ENCODE peak calls at places on chromosomes 1 and 21, in nine cellular contexts. Y is bronchial epithelial cell, C is GM12865, B is mammary epithelial cell, X is heart left ventricle, O is coronary artery, F is cardiac muscle cell, P is upper lobe of right lung, N is RWPE1. V is an unnamed sample.

GRCh38 chr1:8303141-8303540 is 14.8 kb upstream of the SLC45A1 start:
- DNase-seq in Y (peak), C (no peak), B (no peak), X (no peak), O (no peak), F (no peak), P (no peak), N (no peak), V (no peak)

GRCh38 chr1:81802601-81803422 is 2.1 kb downstream of the ADGRL2 start:
- DNase-seq in Y (peak), C (peak), B (peak), X (peak), O (peak), F (peak), P (peak), N (peak), V (no peak)

GRCh38 chr1:209268479-209268878 is 315.0 kb upstream of the CAMK1G start:
- DNase-seq in Y (no peak), C (no peak), B (no peak), X (no peak), O (no peak), F (no peak), P (no peak), N (no peak), V (no peak)

GRCh38 chr21:34242973-34243372 is 120.8 kb upstream of the KCNE2 start:
- DNase-seq in Y (no peak), C (no peak), B (no peak), X (no peak), O (no peak), F (no peak), P (no peak), N (no peak), V (no peak)

GRCh38 chr1:56915960-56916359 is 49.9 kb downstream of the C8B start:
- DNase-seq in Y (peak), C (no peak), B (no peak), X (peak), O (no peak), F (no peak), P (peak), N (no peak), V (no peak)

GRCh38 chr1:58017641-58018040 is 528.9 kb downstream of the OMA1 start:
- DNase-seq in Y (no peak), C (no peak), B (no peak), X (no peak), O (no peak), F (no peak), P (no peak), N (no peak), V (no peak)

GRCh38 chr1:60430375-60430774 is 356.8 kb upstream of the C1orf87 start:
- DNase-seq in Y (no peak), C (no peak), B (no peak), X (no peak), O (no peak), F (no peak), P (no peak), N (no peak), V (no peak)

GRCh38 chr21:15005391-15005790 is 59.4 kb downstream of the NRIP1 start:
- DNase-seq in Y (no peak), C (no peak), B (no peak), X (no peak), O (no peak), F (peak), P (no peak), N (no peak), V (no peak)

GRCh38 chr1:163661386-163661785 is 339.6 kb downstream of the NUF2 start:
- DNase-seq in Y (no peak), C (no peak), B (no peak), X (no peak), O (no peak), F (no peak), P (no peak), N (no peak), V (no peak)

GRCh38 chr1:89525169-89525855 is 683 bp downstream of the LRRC8B start:
- DNase-seq in Y (no peak), C (peak), B (peak), X (peak), O (peak), F (peak), P (peak), N (no peak), V (no peak)

GRCh38 chr1:24139846-24140425 is 3.0 kb downstream of the IL22RA1 start:
- DNase-seq in Y (no peak), C (no peak), B (no peak), X (no peak), O (no peak), F (no peak), P (peak), N (no peak), V (no peak)

GRCh38 chr1:8152731-8153702 is 126.9 kb upstream of the ERRFI1 start:
- DNase-seq in Y (no peak), C (no peak), B (no peak), X (no peak), O (no peak), F (no peak), P (no peak), N (no peak), V (no peak)

GRCh38 chr1:58823481-58824010 is 39.7 kb upstream of the JUN start:
- DNase-seq in Y (peak), C (no peak), B (peak), X (no peak), O (no peak), F (peak), P (no peak), N (peak), V (no peak)

GRCh38 chr21:31557421-31557955 is 102.0 kb upstream of the SOD1 start:
- DNase-seq in Y (no peak), C (no peak), B (no peak), X (no peak), O (no peak), F (peak), P (peak), N (no peak), V (no peak)

GRCh38 chr1:230127105-230128054 is 60.3 kb downstream of the GALNT2 start:
- DNase-seq in Y (no peak), C (no peak), B (no peak), X (no peak), O (no peak), F (no peak), P (no peak), N (no peak), V (no peak)

GRCh38 chr1:42081475-42081874 is 71.7 kb upstream of the GUCA2B start:
- DNase-seq in Y (no peak), C (no peak), B (no peak), X (no peak), O (no peak), F (no peak), P (no peak), N (no peak), V (no peak)

GRCh38 chr1:192832492-192832891 is 23.7 kb downstream of the RGS2 start:
- DNase-seq in Y (no peak), C (no peak), B (no peak), X (no peak), O (no peak), F (no peak), P (no peak), N (no peak), V (no peak)

GRCh38 chr1:75855010-75855409 is 58.3 kb downstream of the MSH4 start:
- DNase-seq in Y (peak), C (no peak), B (peak), X (no peak), O (no peak), F (no peak), P (no peak), N (peak), V (no peak)

GRCh38 chr1:33180226-33181037 is 1.4 kb downstream of the TRIM62 start:
- DNase-seq in Y (peak), C (peak), B (peak), X (peak), O (peak), F (peak), P (peak), N (peak), V (peak)

GRCh38 chr1:110424699-110425098 is 17.2 kb upstream of the LAMTOR5 start:
- DNase-seq in Y (no peak), C (no peak), B (no peak), X (no peak), O (no peak), F (no peak), P (no peak), N (no peak), V (no peak)

GRCh38 chr21:29431680-29432079 is 133.0 kb downstream of the BACH1 start:
- DNase-seq in Y (no peak), C (no peak), B (no peak), X (no peak), O (no peak), F (no peak), P (no peak), N (no peak), V (no peak)

GRCh38 chr1:66944330-66945274 is 19.8 kb downstream of the MIER1 start:
- DNase-seq in Y (peak), C (no peak), B (peak), X (peak), O (no peak), F (no peak), P (no peak), N (no peak), V (no peak)

GRCh38 chr1:164671597-164672327 is 112.8 kb downstream of the PBX1 start:
- DNase-seq in Y (peak), C (no peak), B (no peak), X (no peak), O (no peak), F (no peak), P (no peak), N (no peak), V (no peak)

GRCh38 chr1:43557744-43558245 is 27.1 kb downstream of the PTPRF start:
- DNase-seq in Y (peak), C (no peak), B (no peak), X (no peak), O (no peak), F (no peak), P (peak), N (peak), V (no peak)

GRCh38 chr1:223006794-223007193 is 136.3 kb downstream of the TLR5 start:
- DNase-seq in Y (no peak), C (no peak), B (no peak), X (no peak), O (no peak), F (no peak), P (no peak), N (no peak), V (no peak)

GRCh38 chr1:63773815-63774616 is at the start of gene ROR1:
- DNase-seq in Y (peak), C (peak), B (peak), X (peak), O (peak), F (peak), P (peak), N (peak), V (peak)

GRCh38 chr1:40032240-40032891 is 8.2 kb upstream of the CAP1 start:
- DNase-seq in Y (peak), C (peak), B (peak), X (no peak), O (no peak), F (peak), P (no peak), N (peak), V (no peak)

GRCh38 chr1:212727386-212728181 is 27.9 kb upstream of the BATF3 start:
- DNase-seq in Y (no peak), C (no peak), B (no peak), X (no peak), O (no peak), F (no peak), P (no peak), N (no peak), V (no peak)

GRCh38 chr1:20165522-20165951 is 20.4 kb upstream of the UBXN10 start:
- DNase-seq in Y (peak), C (peak), B (peak), X (no peak), O (no peak), F (no peak), P (no peak), N (peak), V (no peak)

GRCh38 chr1:220785166-220786056 is 1.3 kb upstream of the MTARC1 start:
- DNase-seq in Y (no peak), C (no peak), B (no peak), X (no peak), O (no peak), F (no peak), P (no peak), N (no peak), V (no peak)

GRCh38 chr1:220787069-220787614 is 429 bp downstream of the MTARC1 start:
- DNase-seq in Y (peak), C (no peak), B (peak), X (no peak), O (no peak), F (no peak), P (peak), N (peak), V (peak)

GRCh38 chr1:220786057-220786336 is 716 bp upstream of the MTARC1 start:
- DNase-seq in Y (no peak), C (no peak), B (no peak), X (no peak), O (no peak), F (no peak), P (peak), N (no peak), V (no peak)

GRCh38 chr1:220788146-220788545 is 1.4 kb downstream of the MTARC1 start:
- DNase-seq in Y (no peak), C (no peak), B (no peak), X (no peak), O (no peak), F (no peak), P (no peak), N (no peak), V (no peak)

GRCh38 chr1:220786337-220787068 is at the start of gene MTARC1:
- DNase-seq in Y (no peak), C (peak), B (no peak), X (peak), O (no peak), F (peak), P (peak), N (peak), V (peak)
- TF ChIP-seq CTCF in Y (no peak), C (peak), B (no peak), X (no peak), O (no peak), F (no peak), P (peak), N (peak), V (no peak)

GRCh38 chr1:248873993-248874671 is 15.2 kb upstream of the ZNF692 start:
- DNase-seq in Y (peak), C (peak), B (peak), X (peak), O (no peak), F (peak), P (peak), N (peak), V (no peak)
- TF ChIP-seq CTCF in Y (no peak), C (no peak), B (no peak), X (no peak), O (no peak), F (no peak), P (no peak), N (no peak), V (no peak)

DNA sequence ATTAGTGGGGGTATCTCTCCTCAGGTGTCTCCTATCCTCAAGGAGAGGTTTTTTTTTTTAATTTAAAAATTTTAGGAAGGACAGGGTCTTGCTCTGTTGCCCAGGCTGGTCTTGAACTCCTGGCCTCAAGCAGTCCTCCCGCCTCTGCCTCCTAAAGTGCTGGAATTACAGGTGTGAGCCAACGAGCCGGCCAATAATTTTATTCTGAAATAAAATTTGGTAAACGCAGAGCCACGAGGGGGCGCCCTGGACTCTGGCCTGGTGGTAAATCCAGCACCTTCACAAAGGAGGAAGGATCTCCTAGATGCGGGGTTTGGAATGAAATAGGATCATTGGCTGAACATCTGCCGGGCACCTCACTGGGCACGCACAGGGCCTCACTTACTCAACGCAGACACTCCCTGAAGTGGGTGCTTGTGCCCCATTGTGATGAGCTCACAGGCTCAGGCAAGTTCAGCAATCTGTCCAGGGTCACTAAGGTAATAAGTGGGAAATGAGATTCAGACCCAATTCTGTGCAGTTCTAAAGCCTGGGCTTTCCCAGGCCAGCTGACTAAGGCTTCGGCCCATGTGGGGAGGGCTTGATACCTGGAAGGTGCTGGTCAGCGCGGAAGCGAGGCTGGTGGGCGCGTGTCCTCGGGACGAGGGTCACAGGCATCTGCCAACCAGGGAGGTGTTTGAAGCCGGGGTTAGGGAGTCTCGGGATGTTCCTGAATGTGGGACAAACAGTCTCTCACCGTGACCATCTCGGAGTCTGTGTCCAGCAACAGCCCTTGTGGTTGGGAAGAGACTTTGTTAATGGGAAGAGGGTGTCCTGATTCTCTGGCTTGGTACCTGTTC is 32.7 kb upstream of the ETV3 start:
- DNase-seq in Y (peak), C (peak), B (peak), X (no peak), O (no peak), F (peak), P (peak), N (peak), V (no peak)
- TF ChIP-seq CTCF in Y (peak), C (peak), B (peak), X (peak), O (no peak), F (peak), P (peak), N (peak), V (peak)

GRCh38 chr1:47932744-47933143 is 64.4 kb downstream of the TRABD2B start:
- DNase-seq in Y (no peak), C (no peak), B (no peak), X (no peak), O (no peak), F (no peak), P (no peak), N (no peak), V (no peak)

GRCh38 chr1:47935856-47936255 is 61.3 kb downstream of the TRABD2B start:
- DNase-seq in Y (no peak), C (no peak), B (no peak), X (no peak), O (peak), F (no peak), P (no peak), N (no peak), V (no peak)

GRCh38 chr1:47934243-47934805 is 62.9 kb downstream of the TRABD2B start:
- DNase-seq in Y (no peak), C (no peak), B (no peak), X (peak), O (peak), F (no peak), P (peak), N (no peak), V (no peak)

GRCh38 chr1:47936916-47937551 is 60.2 kb downstream of the TRABD2B start:
- DNase-seq in Y (no peak), C (no peak), B (no peak), X (no peak), O (peak), F (no peak), P (no peak), N (no peak), V (no peak)

DNA sequence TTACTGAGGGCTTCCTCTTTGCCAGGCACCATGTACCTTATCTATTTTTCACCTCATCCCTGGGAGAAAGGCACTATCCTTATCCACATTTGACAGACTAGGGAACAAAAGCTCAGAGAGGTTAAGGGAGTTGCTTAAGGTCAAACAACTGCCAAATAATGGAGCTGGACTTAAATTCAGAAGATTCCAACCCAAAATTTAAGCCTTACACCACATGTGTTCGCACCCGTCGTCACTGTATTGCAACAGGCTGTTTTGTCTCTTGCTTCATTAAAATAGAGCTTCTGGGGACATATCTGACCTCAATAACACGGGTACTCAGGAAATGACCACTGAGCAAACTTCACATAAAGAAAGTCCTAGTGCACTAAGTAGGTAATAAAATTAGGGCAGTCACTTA is 62.0 kb downstream of the TRABD2B start:
- DNase-seq in Y (no peak), C (no peak), B (no peak), X (no peak), O (no peak), F (no peak), P (no peak), N (no peak), V (no peak)
- TF ChIP-seq CTCF in Y (no peak), C (no peak), B (no peak), X (no peak), O (no peak), F (no peak), P (no peak), N (no peak), V (no peak)

GRCh38 chr1:200257235-200257634 is 152.6 kb downstream of the ZNF281 start:
- DNase-seq in Y (no peak), C (no peak), B (no peak), X (no peak), O (no peak), F (no peak), P (no peak), N (no peak), V (no peak)

GRCh38 chr1:200260587-200261335 is 149.1 kb downstream of the ZNF281 start:
- DNase-seq in Y (no peak), C (no peak), B (no peak), X (no peak), O (no peak), F (no peak), P (no peak), N (no peak), V (no peak)

GRCh38 chr1:200263203-200263602 is 146.6 kb downstream of the ZNF281 start:
- DNase-seq in Y (no peak), C (no peak), B (no peak), X (no peak), O (no peak), F (no peak), P (no peak), N (no peak), V (no peak)

GRCh38 chr1:200262326-200262965 is 147.4 kb downstream of the ZNF281 start:
- DNase-seq in Y (no peak), C (peak), B (no peak), X (no peak), O (no peak), F (no peak), P (no peak), N (no peak), V (no peak)

DNA sequence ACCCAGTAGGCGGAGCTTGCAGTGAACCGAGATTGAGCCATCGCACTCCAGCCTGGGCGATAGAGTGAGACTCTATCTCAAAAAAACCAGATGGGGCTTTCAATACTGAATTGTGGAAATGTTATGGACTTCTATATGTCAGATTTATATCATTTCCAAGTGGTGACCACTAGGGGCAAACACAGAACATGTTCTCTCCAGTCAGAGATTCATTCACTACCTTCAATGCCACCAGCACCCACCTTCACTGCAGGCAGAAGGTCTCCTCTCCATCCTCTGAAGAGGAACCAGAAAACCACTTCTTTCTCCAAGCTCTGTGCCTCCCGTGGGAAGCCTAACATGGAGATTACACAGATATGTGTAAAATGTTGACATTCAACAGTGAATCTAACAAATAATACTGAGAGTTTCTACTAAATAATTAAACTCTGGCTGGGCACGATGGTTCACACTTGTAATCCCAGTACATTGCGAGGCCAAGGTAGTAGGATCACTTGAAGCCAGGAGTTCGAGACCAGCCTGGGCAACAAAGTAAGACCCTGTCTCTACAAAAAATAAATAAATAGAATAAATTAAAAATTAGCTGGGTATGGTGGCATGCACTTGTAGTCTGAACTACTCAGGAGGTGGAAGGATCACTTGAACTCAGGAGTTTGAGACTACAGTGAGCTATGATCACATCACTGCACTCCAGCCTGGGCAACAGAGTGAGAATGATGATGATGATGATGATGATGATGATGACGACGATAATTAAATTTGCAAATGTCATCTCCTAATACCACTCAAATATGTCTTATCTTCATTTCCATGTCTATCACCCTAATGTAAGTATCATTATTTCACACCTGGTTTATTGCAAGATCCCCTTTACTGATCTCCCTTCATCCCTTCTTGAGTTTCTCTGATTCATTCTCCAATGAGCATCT is 151.1 kb downstream of the ZNF281 start:
- DNase-seq in Y (peak), C (peak), B (peak), X (no peak), O (no peak), F (no peak), P (no peak), N (peak), V (no peak)
- TF ChIP-seq CTCF in Y (peak), C (peak), B (peak), X (peak), O (no peak), F (peak), P (peak), N (peak), V (peak)